ENCODE peak calls at places on chromosomes 11 and 22, in six cellular contexts. M is tibial nerve, T is heart left ventricle, U is stomach, W is upper lobe of left lung, E is body of pancreas. R is an unnamed sample.

GRCh38 chr11:44878696-44879095 is 72.0 kb downstream of the TP53I11 start:
- DNase-seq in M (no peak), W (no peak), E (no peak), T (no peak), U (no peak), R (no peak)

GRCh38 chr11:131888230-131888826 is 517.9 kb downstream of the NTM start:
- DNase-seq in E (no peak), M (no peak), W (no peak), U (no peak), T (no peak), R (no peak)

GRCh38 chr11:89175796-89176195 is 1.9 kb upstream of the TYR start:
- DNase-seq in T (no peak), E (no peak), W (no peak), U (no peak), M (no peak), R (no peak)

GRCh38 chr11:68215524-68216170 is 2.6 kb upstream of the KMT5B start:
- DNase-seq in T (no peak), W (no peak), U (no peak), M (no peak), E (no peak), R (no peak)

GRCh38 chr11:43518407-43519165 is 159.9 kb downstream of the TTC17 start:
- DNase-seq in E (no peak), M (no peak), U (no peak), T (no peak), W (no peak), R (no peak)

GRCh38 chr11:11849127-11849746 is 7.5 kb downstream of the USP47 start:
- DNase-seq in M (peak), T (peak), E (peak), W (no peak), U (peak), R (no peak)

GRCh38 chr11:70854201-70854600 is 398.2 kb downstream of the SHANK2 start:
- DNase-seq in W (no peak), T (no peak), M (no peak), E (no peak), U (no peak), R (no peak)

GRCh38 chr11:3159296-3160190 is 5.6 kb downstream of the OSBPL5 start:
- DNase-seq in M (peak), U (peak), T (peak), E (peak), W (peak), R (no peak)

GRCh38 chr11:121448431-121448941 is 3.6 kb upstream of the SORL1 start:
- DNase-seq in U (no peak), W (no peak), T (no peak), E (no peak), M (no peak), R (no peak)

GRCh38 chr11:114366331-114367243 is 33.7 kb downstream of the C11orf71 start:
- DNase-seq in M (no peak), T (no peak), U (no peak), E (no peak), W (no peak), R (no peak)

GRCh38 chr22:32618461-32619140 is 144.0 kb downstream of the FBXO7 start:
- DNase-seq in W (no peak), T (peak), U (no peak), M (peak), E (peak), R (no peak)

GRCh38 chr11:19800162-19800561 is 87.5 kb downstream of the NAV2 start:
- DNase-seq in T (peak), U (no peak), M (no peak), E (no peak), W (no peak), R (no peak)

GRCh38 chr11:65133724-65134123 is 595 bp downstream of the SYVN1 start:
- DNase-seq in M (peak), W (no peak), T (peak), U (peak), E (peak), R (no peak)

GRCh38 chr11:118908931-118909618 is 16.7 kb downstream of the BCL9L start:
- DNase-seq in U (peak), W (peak), M (peak), E (peak), T (peak), R (no peak)

GRCh38 chr11:111541209-111542061 is 915 bp downstream of the LAYN start:
- DNase-seq in E (peak), W (peak), T (peak), U (no peak), M (no peak), R (no peak)

GRCh38 chr11:128520206-128520885 is 67.0 kb downstream of the ETS1 start:
- DNase-seq in W (no peak), T (no peak), M (no peak), U (no peak), E (no peak), R (no peak)
- TF ChIP-seq POLR2A in W (no peak), T (no peak), M (no peak), U (no peak), E (no peak), R (no peak)

GRCh38 chr11:911031-911889 is 650 bp upstream of the CHID1 start:
- DNase-seq in M (no peak), E (peak), U (peak), T (peak), W (no peak), R (no peak)
- TF ChIP-seq POLR2A in M (no peak), E (peak), U (no peak), T (peak), W (no peak), R (peak)

DNA sequence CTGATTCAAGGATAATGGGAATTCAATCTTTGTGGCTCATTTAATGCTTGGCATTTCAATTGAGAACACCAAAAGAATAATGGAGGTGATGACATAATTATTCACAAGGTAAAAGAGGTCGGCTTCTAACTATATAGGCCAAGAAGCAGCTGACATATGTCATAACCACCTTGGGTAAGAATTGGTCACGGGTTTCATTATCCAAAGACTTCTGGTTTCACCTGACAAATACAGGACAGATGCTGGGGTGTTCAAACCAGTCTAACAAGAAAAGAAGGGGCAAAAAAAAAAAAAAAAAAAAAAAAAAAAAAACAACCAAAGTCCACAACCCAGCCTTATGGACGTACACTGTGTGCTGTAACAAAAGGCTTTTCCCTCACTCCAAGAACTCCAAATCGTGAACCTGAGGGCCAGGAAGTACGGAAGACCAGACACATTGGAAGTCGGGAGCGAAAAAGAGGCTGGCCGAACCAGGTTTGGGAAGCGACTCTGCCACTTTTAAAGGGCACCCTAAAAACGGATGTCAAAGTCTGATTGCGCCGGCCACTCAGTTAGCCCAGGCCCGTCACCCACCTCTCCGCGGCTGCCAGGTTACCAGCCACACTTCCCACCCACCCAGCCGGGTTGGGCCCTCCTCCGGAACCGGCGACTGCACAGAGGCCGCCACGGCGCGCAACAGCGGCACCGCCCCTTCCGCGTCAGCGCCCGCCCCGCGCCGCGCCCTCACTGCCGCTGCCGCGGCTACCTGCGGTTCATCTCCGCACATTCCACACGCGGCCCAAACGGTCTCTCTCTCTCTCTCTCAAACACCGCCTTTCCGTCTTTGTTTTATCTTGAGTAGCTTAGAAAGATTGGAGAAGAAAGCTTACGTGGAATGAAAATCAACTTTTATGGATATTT is at the start of gene HARBI1:
- DNase-seq in W (peak), T (peak), M (peak), U (peak), E (peak), R (peak)
- TF ChIP-seq POLR2A in W (peak), T (peak), M (no peak), U (no peak), E (peak), R (no peak)

GRCh38 chr22:44030702-44031082 is 6.6 kb downstream of the PARVB start:
- DNase-seq in M (no peak), T (no peak), E (no peak), W (no peak), U (no peak), R (no peak)

GRCh38 chr22:44033287-44033686 is 9.2 kb downstream of the PARVB start:
- DNase-seq in T (no peak), U (no peak), M (no peak), E (no peak), W (no peak), R (no peak)

GRCh38 chr22:44031111-44031963 is 7.2 kb downstream of the PARVB start:
- DNase-seq in W (no peak), T (no peak), M (no peak), E (no peak), U (no peak), R (no peak)

GRCh38 chr22:44032126-44032730 is 8.1 kb downstream of the PARVB start:
- DNase-seq in W (no peak), E (no peak), T (no peak), M (no peak), U (no peak), R (no peak)

GRCh38 chr22:44033689-44034088 is 9.6 kb downstream of the PARVB start:
- DNase-seq in U (no peak), M (no peak), W (no peak), E (no peak), T (peak), R (no peak)
- TF ChIP-seq POLR2A in U (no peak), M (no peak), W (no peak), E (no peak), T (no peak), R (no peak)